ENCODE peak calls at places on chromosomes 7 and 10, in six cellular contexts. A is stomach; N is fibroblast of lung; S is CD4-positive, CD25-positive, alpha-beta regulatory T cell; T is psoas muscle; B is A549. L is an unnamed sample.

GRCh38 chr7:2049782-2050510 is 182.8 kb downstream of the MAD1L1 start:
- DNase-seq in A (no peak), N (no peak), S (no peak), T (no peak), B (no peak), L (peak; percentile 25)

GRCh38 chr7:133233142-133233541 is 19.7 kb upstream of the EXOC4 start:
- DNase-seq in A (no peak), N (no peak), S (no peak), T (no peak), B (no peak), L (no peak)

GRCh38 chr7:44078521-44078920 is 3.8 kb downstream of the POLM start:
- DNase-seq in A (no peak), N (no peak), S (no peak), T (peak; percentile 53), B (no peak), L (peak; percentile 29)

GRCh38 chr7:128021361-128021760 is 9.9 kb downstream of the LRRC4 start:
- DNase-seq in A (no peak), N (no peak), S (no peak), T (no peak), B (no peak), L (no peak)

GRCh38 chr7:106312099-106312871 is 27.5 kb upstream of the NAMPT start:
- DNase-seq in A (no peak), N (no peak), S (no peak), T (no peak), B (no peak), L (no peak)

GRCh38 chr7:47283497-47284131 is 298.3 kb downstream of the TNS3 start:
- DNase-seq in A (no peak), N (no peak), S (no peak), T (no peak), B (peak; percentile 63), L (no peak)

GRCh38 chr7:143936087-143937009 is 1.3 kb downstream of the OR2F2 start:
- DNase-seq in A (no peak), N (peak; percentile 80), S (no peak), T (no peak), B (no peak), L (no peak)

GRCh38 chr10:123891147-123892011 is at the start of gene CPXM2:
- DNase-seq in A (no peak), N (no peak), S (no peak), T (no peak), B (no peak), L (peak; percentile 81)

GRCh38 chr10:100089241-100089640 is 7.6 kb upstream of the CPN1 start:
- DNase-seq in A (no peak), N (no peak), S (no peak), T (no peak), B (no peak), L (no peak)

GRCh38 chr10:110056822-110057221 is 49.0 kb downstream of the ADD3 start:
- DNase-seq in A (no peak), N (peak; percentile 40), S (no peak), T (no peak), B (no peak), L (no peak)

GRCh38 chr7:106425017-106425719 is 140.4 kb upstream of the NAMPT start:
- DNase-seq in A (peak; percentile 78), N (peak; percentile 100), S (peak; percentile 59), T (peak; percentile 71), B (peak; percentile 57), L (no peak)

GRCh38 chr10:113169853-113170455 is 219.9 kb downstream of the TCF7L2 start:
- DNase-seq in A (no peak), N (no peak), S (peak; percentile 4), T (no peak), B (no peak), L (no peak)

GRCh38 chr10:89466599-89467035 is 52.2 kb downstream of the IFIT5 start:
- DNase-seq in A (no peak), N (peak; percentile 77), S (no peak), T (no peak), B (no peak), L (no peak)

GRCh38 chr10:48453451-48454301 is 147.2 kb downstream of the MAPK8 start:
- DNase-seq in A (peak; percentile 24), N (no peak), S (no peak), T (no peak), B (no peak), L (peak; percentile 29)

GRCh38 chr7:142602756-142603155 is 146.5 kb upstream of the PRSS1 start:
- DNase-seq in A (no peak), N (no peak), S (no peak), T (peak; percentile 86), B (no peak), L (no peak)

GRCh38 chr7:81244213-81244612 is 325.4 kb upstream of the SEMA3C start:
- DNase-seq in A (no peak), N (peak; percentile 80), S (no peak), T (no peak), B (no peak), L (no peak)

GRCh38 chr7:26686448-26686981 is 177.9 kb downstream of the SKAP2 start:
- DNase-seq in A (no peak), N (peak; percentile 97), S (peak; percentile 49), T (peak; percentile 48), B (no peak), L (peak; percentile 52)

GRCh38 chr10:88064608-88065383 is 201.4 kb downstream of the PTEN start:
- DNase-seq in A (peak; percentile 64), N (peak; percentile 90), S (peak; percentile 35), T (peak; percentile 80), B (no peak), L (peak; percentile 70)

GRCh38 chr10:60139798-60140566 is 233.6 kb upstream of the CCDC6 start:
- DNase-seq in A (no peak), N (peak; percentile 78), S (no peak), T (no peak), B (no peak), L (no peak)

GRCh38 chr10:116974442-116975005 is 30.5 kb downstream of the SHTN1 start:
- DNase-seq in A (no peak), N (peak; percentile 89), S (no peak), T (no peak), B (peak; percentile 49), L (no peak)

GRCh38 chr10:11149499-11149898 is 131.8 kb downstream of the CELF2 start:
- DNase-seq in A (no peak), N (no peak), S (peak; percentile 59), T (no peak), B (no peak), L (no peak)

GRCh38 chr7:77383333-77383740 is 32.8 kb downstream of the GSAP start:
- DNase-seq in A (no peak), N (peak; percentile 43), S (no peak), T (no peak), B (no peak), L (no peak)

GRCh38 chr10:73887038-73888015 is 13.0 kb upstream of the CAMK2G start:
- DNase-seq in A (peak; percentile 73), N (peak; percentile 95), S (no peak), T (peak; percentile 93), B (peak; percentile 62), L (peak; percentile 93)

GRCh38 chr10:127353544-127353943 is 157.2 kb upstream of the INSYN2A start:
- DNase-seq in A (no peak), N (no peak), S (no peak), T (no peak), B (no peak), L (no peak)

GRCh38 chr10:93904901-93905300 is 11.1 kb downstream of the SLC35G1 start:
- DNase-seq in A (no peak), N (no peak), S (no peak), T (no peak), B (no peak), L (no peak)

GRCh38 chr10:94002156-94002555 is 8.4 kb downstream of the PLCE1 start:
- DNase-seq in A (no peak), N (no peak), S (no peak), T (peak; percentile 90), B (no peak), L (no peak)

GRCh38 chr10:30430544-30431298 is 3.3 kb upstream of the MAP3K8 start:
- DNase-seq in A (no peak), N (no peak), S (no peak), T (no peak), B (no peak), L (no peak)

DNA sequence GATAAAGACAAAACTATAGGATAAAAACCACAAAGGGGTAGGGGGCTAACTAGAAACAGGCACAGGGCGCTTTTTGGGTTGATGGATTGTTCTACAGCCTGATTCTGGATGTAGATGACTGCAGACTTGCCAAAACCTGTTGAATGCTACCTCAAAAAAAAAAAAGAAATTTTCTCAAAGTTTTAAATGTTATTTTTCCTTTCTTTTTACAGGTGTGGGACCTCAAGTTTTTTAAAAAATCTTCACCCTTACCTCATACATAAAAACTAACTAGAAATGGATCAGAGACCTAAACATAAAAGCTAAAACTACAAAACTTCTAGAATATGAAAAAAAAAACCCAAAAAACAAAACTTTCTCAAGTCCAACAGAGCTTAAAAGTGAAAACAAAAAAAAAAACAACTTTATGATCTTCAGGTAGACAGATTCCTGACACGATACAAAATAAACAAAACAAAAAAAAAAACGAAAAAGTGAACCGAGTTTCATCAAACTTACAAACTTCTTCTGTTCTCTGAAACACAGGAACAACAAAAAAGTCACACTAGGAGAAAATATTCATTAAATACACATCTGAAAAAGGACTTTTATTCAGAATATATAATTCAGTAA is 14.9 kb downstream of the RHEB start:
- DNase-seq in A (no peak), N (no peak), S (no peak), T (no peak), B (no peak), L (no peak)
- H3K4me1 ChIP-seq in A (peaks cover 23% of the 10 kb centered on the region), N (peaks cover 9% of the 10 kb centered on the region), S (peaks cover 16% of the 10 kb centered on the region), T (peaks cover 80% of the 10 kb centered on the region), B (peaks cover 71% of the 10 kb centered on the region), L (peaks cover 6% of the 10 kb centered on the region)

DNA sequence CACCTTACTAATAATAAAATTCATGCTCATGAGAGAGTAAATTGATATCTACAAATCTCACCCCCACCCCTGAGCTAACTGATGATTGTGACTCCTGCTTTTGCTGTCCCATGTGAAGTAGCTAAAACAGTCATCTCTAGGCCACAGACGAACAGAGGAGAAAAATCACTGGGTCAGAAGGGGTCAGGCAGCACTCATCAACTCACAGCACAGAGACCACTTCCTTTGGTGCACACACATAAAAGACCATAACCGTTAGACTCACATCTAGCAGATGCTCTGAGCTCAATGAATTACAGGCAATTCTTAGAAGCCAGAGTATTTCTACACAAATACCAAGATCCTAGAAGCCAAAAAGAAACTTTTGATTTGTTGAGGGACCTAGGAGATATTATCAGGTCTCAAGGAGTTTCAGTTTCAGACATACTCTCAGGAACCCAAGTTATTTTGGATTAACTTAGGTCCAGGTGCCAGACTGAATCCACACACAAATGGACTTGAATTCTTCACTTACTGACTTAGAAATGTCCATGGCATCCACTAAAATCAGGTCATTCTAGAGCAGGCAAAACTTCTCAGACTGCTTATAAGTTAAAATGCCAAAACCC is 65.0 kb upstream of the TES start:
- DNase-seq in A (no peak), N (no peak), S (peak; percentile 88), T (no peak), B (no peak), L (no peak)
- H3K4me1 ChIP-seq in A (no peaks in the 10 kb centered on the region), N (no peaks in the 10 kb centered on the region), S (no peaks in the 10 kb centered on the region), T (no peaks in the 10 kb centered on the region), B (no peaks in the 10 kb centered on the region), L (no peaks in the 10 kb centered on the region)

GRCh38 chr10:6528198-6528950 is 51.7 kb downstream of the PRKCQ start:
- DNase-seq in A (no peak), N (no peak), S (peak; percentile 58), T (no peak), B (no peak), L (no peak)
- H3K4me1 ChIP-seq in A (no peaks in the 10 kb centered on the region), N (no peaks in the 10 kb centered on the region), S (peaks cover 59% of the 10 kb centered on the region), T (peaks cover 3% of the 10 kb centered on the region), B (no peaks in the 10 kb centered on the region), L (no peaks in the 10 kb centered on the region)

GRCh38 chr10:79152423-79152817 is 83.7 kb downstream of the ZMIZ1 start:
- DNase-seq in A (no peak), N (no peak), S (no peak), T (no peak), B (no peak), L (no peak)
- H3K4me1 ChIP-seq in A (peaks cover 99% of the 10 kb centered on the region), N (peaks cover 67% of the 10 kb centered on the region), S (peaks cover 31% of the 10 kb centered on the region), T (peaks cover 97% of the 10 kb centered on the region), B (peaks cover 99% of the 10 kb centered on the region), L (peaks cover 11% of the 10 kb centered on the region)

GRCh38 chr10:69278446-69278963 is at the start of gene HK1:
- DNase-seq in A (no peak), N (no peak), S (no peak), T (no peak), B (no peak), L (peak; percentile 64)
- H3K4me1 ChIP-seq in A (no peaks in the 10 kb centered on the region), N (no peaks in the 10 kb centered on the region), S (no peaks in the 10 kb centered on the region), T (no peaks in the 10 kb centered on the region), B (no peaks in the 10 kb centered on the region), L (peaks cover 3% of the 10 kb centered on the region)